ENCODE peak calls at places on chromosomes 6 and 20, in ten cellular contexts. Z is stimulated activated CD8-positive, alpha-beta memory T cell treated with anti-CD3 and anti-CD28 coated beads, Interleukin-4, amount 100 ng/mL, for 1 hour; V is coronary artery; H is NCI-H1436; O is NCI-H1105 treated with DMSO at 0.1 percent for 48 hours; I is NCI-H2081; W is fibroblast of villous mesenchyme; X is astrocyte of the spinal cord; Y is iris pigment epithelial cell; M is nucleus accumbens. S is an unnamed sample.

GRCh38 chr20:63495771-63496403 is 3.0 kb downstream of the EEF1A2 start:
- DNase-seq in V (no peak), O (peak; percentile 31), I (no peak), H (peak; percentile 66), Z (peak; percentile 55), Y (peak; percentile 28), X (peak; percentile 29), M (no peak), W (peak; percentile 41), S (no peak)

GRCh38 chr6:82182756-82183155 is 64.8 kb downstream of the IBTK start:
- DNase-seq in M (no peak), X (peak; percentile 35), H (no peak), V (no peak), O (no peak), Y (peak; percentile 90), Z (no peak), I (no peak), W (no peak), S (no peak)

GRCh38 chr6:149942461-149942829 is 631 bp downstream of the ULBP2 start:
- DNase-seq in X (no peak), I (no peak), V (peak; percentile 72), Y (no peak), W (no peak), M (no peak), O (no peak), Z (no peak), H (no peak), S (no peak)

GRCh38 chr6:148653138-148653776 is 93.6 kb upstream of the UST start:
- DNase-seq in M (no peak), H (no peak), X (peak; percentile 31), Y (no peak), I (no peak), V (no peak), W (no peak), Z (no peak), O (peak; percentile 8), S (no peak)

GRCh38 chr6:4932506-4932903 is 71.3 kb downstream of the RPP40 start:
- DNase-seq in I (no peak), Y (no peak), W (no peak), X (no peak), M (no peak), H (no peak), O (no peak), V (no peak), Z (no peak), S (no peak)

GRCh38 chr20:10111144-10111771 is 76.5 kb downstream of the ANKEF1 start:
- DNase-seq in W (peak; percentile 61), O (no peak), V (no peak), H (no peak), I (peak; percentile 84), Y (no peak), Z (no peak), M (no peak), X (no peak), S (no peak)

GRCh38 chr20:10453241-10453640 is 18.1 kb downstream of the SLX4IP start:
- DNase-seq in W (no peak), I (no peak), Y (no peak), X (no peak), M (no peak), V (no peak), H (no peak), Z (no peak), O (no peak), S (no peak)

GRCh38 chr20:46635514-46636091 is 15.7 kb downstream of the SLC13A3 start:
- DNase-seq in M (no peak), V (no peak), I (no peak), X (no peak), O (no peak), W (no peak), H (no peak), Z (no peak), Y (peak; percentile 23), S (no peak)

GRCh38 chr20:32612831-32613595 is 27.9 kb upstream of the NOL4L start:
- DNase-seq in Y (no peak), O (no peak), I (no peak), M (no peak), Z (no peak), V (no peak), X (no peak), W (no peak), H (no peak), S (no peak)

GRCh38 chr20:61800359-61801064 is 265.2 kb downstream of the TAF4 start:
- DNase-seq in X (no peak), I (no peak), O (no peak), M (no peak), W (no peak), V (no peak), Z (no peak), H (no peak), Y (no peak), S (no peak)

GRCh38 chr20:21514553-21515251 is 838 bp upstream of the NKX2-2 start:
- DNase-seq in X (no peak), Z (no peak), W (no peak), H (no peak), V (peak; percentile 56), M (no peak), Y (no peak), I (no peak), O (no peak), S (no peak)

GRCh38 chr6:132931937-132932336 is 117.6 kb downstream of the RPS12 start:
- DNase-seq in W (peak; percentile 77), Y (peak; percentile 79), V (no peak), M (no peak), H (no peak), O (no peak), Z (no peak), I (no peak), X (peak; percentile 89), S (no peak)

GRCh38 chr6:166440106-166440505 is 57.4 kb upstream of the MPC1 start:
- DNase-seq in H (no peak), I (no peak), Z (no peak), V (no peak), O (no peak), M (no peak), W (no peak), Y (no peak), X (no peak), S (no peak)

GRCh38 chr6:100998111-100998510 is 117.0 kb upstream of the ASCC3 start:
- DNase-seq in M (no peak), W (peak; percentile 37), I (no peak), H (no peak), V (no peak), O (no peak), Y (peak; percentile 14), Z (no peak), X (no peak), S (no peak)

GRCh38 chr20:47241345-47241781 is 115.1 kb downstream of the ZMYND8 start:
- DNase-seq in Y (peak; percentile 44), O (no peak), V (no peak), H (no peak), X (peak; percentile 62), Z (no peak), M (no peak), W (peak; percentile 88), I (no peak), S (no peak)

GRCh38 chr20:50481741-50482140 is 28.4 kb upstream of the PTPN1 start:
- DNase-seq in V (no peak), W (no peak), H (no peak), I (no peak), X (no peak), Z (no peak), Y (no peak), M (no peak), O (no peak), S (no peak)

GRCh38 chr6:132768051-132768517 is 10.4 kb upstream of the VNN2 start:
- DNase-seq in O (no peak), X (no peak), Y (no peak), M (no peak), H (no peak), W (peak; percentile 24), I (peak; percentile 4), Z (no peak), V (no peak), S (no peak)

GRCh38 chr6:43858161-43859153 is 88.4 kb downstream of the VEGFA start:
- DNase-seq in M (no peak), I (no peak), X (no peak), V (no peak), O (no peak), W (no peak), H (peak; percentile 16), Y (no peak), Z (no peak), S (no peak)

GRCh38 chr6:18883851-18884250 is 496.7 kb downstream of the RNF144B start:
- DNase-seq in Z (no peak), V (no peak), O (no peak), X (no peak), W (no peak), H (no peak), Y (no peak), M (no peak), I (no peak), S (peak; percentile 46)